ENCODE peak calls at places on chromosomes 2 and 18, in five cellular contexts. X is anterior cingulate cortex, Y is amygdala, S is iris pigment epithelial cell, G is IMR-90. T is an unnamed sample.

GRCh38 chr2:58308435-58308834 is 67.3 kb upstream of the FANCL start:
- DNase-seq in S (no peak), G (no peak), X (no peak), Y (no peak), T (no peak)

GRCh38 chr2:95012881-95013550 is 12.5 kb upstream of the MAL start:
- DNase-seq in G (no peak), X (no peak), Y (no peak), S (no peak), T (no peak)

GRCh38 chr2:84970266-84970955 is 550 bp upstream of the KCMF1 start:
- DNase-seq in G (peak; percentile 36), Y (peak; percentile 23), S (peak; percentile 62), X (peak; percentile 45), T (peak; percentile 48)

GRCh38 chr2:227152093-227152766 is 11.8 kb downstream of the COL4A4 start:
- DNase-seq in G (no peak), Y (no peak), X (no peak), S (no peak), T (no peak)

GRCh38 chr18:29874519-29875098 is 1167.9 kb downstream of the DSC3 start:
- DNase-seq in G (peak; percentile 20), X (no peak), Y (no peak), S (peak; percentile 41), T (no peak)

GRCh38 chr2:119684553-119684952 is 5.6 kb downstream of the TMEM177 start:
- DNase-seq in G (no peak), X (no peak), Y (no peak), S (no peak), T (no peak)

GRCh38 chr2:46657042-46657504 is 177.7 kb downstream of the TMEM247 start:
- DNase-seq in X (no peak), G (peak; percentile 32), S (peak; percentile 76), Y (no peak), T (no peak)

GRCh38 chr2:231541605-231542509 is 11.6 kb upstream of the NMUR1 start:
- DNase-seq in S (no peak), X (no peak), Y (no peak), G (no peak), T (no peak)